ENCODE peak calls at places on chromosomes 13 and 19, in seven cellular contexts. D is kidney; T is effector memory CD4-positive, alpha-beta T cell; X is neuronal stem cell; Z is right lobe of liver; V is tibial artery; E is right cardiac atrium. F is an unnamed sample. For H3K4me1, the result is how much of the 10 kb centered on the place peaks cover.

GRCh38 chr19:47190167-47190727 is 40.8 kb downstream of the BBC3 start:
- DNase-seq in Z (peak), T (peak), V (peak), D (peak), X (no peak), E (peak), F (no peak)

GRCh38 chr13:85529216-85529590 is 270.0 kb downstream of the SLITRK6 start:
- DNase-seq in X (no peak), E (no peak), T (no peak), Z (no peak), D (no peak), V (no peak), F (no peak)

GRCh38 chr13:21318891-21319532 is 140.1 kb downstream of the ZDHHC20 start:
- DNase-seq in X (no peak), V (no peak), T (no peak), E (no peak), Z (no peak), D (no peak), F (no peak)

GRCh38 chr13:40190656-40191100 is 475.8 kb downstream of the FOXO1 start:
- DNase-seq in T (peak), Z (no peak), E (peak), X (peak), D (no peak), V (peak), F (peak)

GRCh38 chr19:22619371-22619770 is 14.8 kb upstream of the ZNF492 start:
- DNase-seq in X (no peak), Z (no peak), E (peak), T (no peak), D (no peak), V (no peak), F (no peak)

GRCh38 chr19:42271045-42271419 is 2.0 kb downstream of the CIC start:
- DNase-seq in E (no peak), V (no peak), D (no peak), X (no peak), Z (peak), T (no peak), F (no peak)

GRCh38 chr19:14432817-14433453 is at the start of gene PKN1:
- DNase-seq in V (no peak), D (peak), E (peak), Z (peak), X (peak), T (no peak), F (no peak)

GRCh38 chr13:68550330-68550729 is 1320.2 kb upstream of the PCDH9 start:
- DNase-seq in V (no peak), D (no peak), X (no peak), T (no peak), E (no peak), Z (no peak), F (no peak)

GRCh38 chr13:111483621-111483987 is 163.2 kb downstream of the TEX29 start:
- DNase-seq in X (no peak), D (peak), E (no peak), V (no peak), Z (no peak), T (no peak), F (no peak)

GRCh38 chr19:37928527-37929286 is 21.7 kb downstream of the SIPA1L3 start:
- DNase-seq in T (no peak), V (no peak), Z (peak), E (no peak), D (no peak), X (no peak), F (no peak)

GRCh38 chr13:64709079-64709478 is 2521.1 kb downstream of the PCDH9 start:
- DNase-seq in Z (no peak), E (no peak), T (no peak), V (peak), X (no peak), D (no peak), F (no peak)

GRCh38 chr13:80199585-80200292 is 141.2 kb downstream of the SPRY2 start:
- DNase-seq in E (no peak), V (no peak), D (no peak), T (no peak), Z (no peak), X (no peak), F (no peak)

GRCh38 chr19:19366691-19367396 is 38.6 kb upstream of the GATAD2A start:
- DNase-seq in T (peak), E (peak), Z (peak), V (peak), D (peak), X (peak), F (no peak)

GRCh38 chr19:952680-953500 is 27.1 kb downstream of the ARID3A start:
- DNase-seq in Z (no peak), T (no peak), V (no peak), X (no peak), E (no peak), D (peak), F (no peak)

GRCh38 chr19:23957660-23958281 is 43.1 kb downstream of the ZNF726 start:
- DNase-seq in T (no peak), E (no peak), X (no peak), V (no peak), Z (no peak), D (peak), F (no peak)

GRCh38 chr13:82569581-82569980 is 1312.7 kb downstream of the SLITRK1 start:
- DNase-seq in T (no peak), E (no peak), X (no peak), D (no peak), Z (no peak), V (no peak), F (no peak)

GRCh38 chr19:55913643-55914268 is 18.4 kb downstream of the NLRP13 start:
- DNase-seq in X (no peak), D (no peak), T (no peak), E (no peak), Z (no peak), V (no peak), F (no peak)

GRCh38 chr13:80945328-80945727 is 604.4 kb upstream of the SPRY2 start:
- DNase-seq in V (no peak), E (peak), D (no peak), T (no peak), X (peak), Z (no peak), F (no peak)

GRCh38 chr19:15900504-15900903 is 2.6 kb upstream of the CYP4F2 start:
- DNase-seq in D (no peak), V (no peak), Z (no peak), E (no peak), X (no peak), T (no peak), F (no peak)

GRCh38 chr13:32409561-32410440 is 18.1 kb downstream of the N4BP2L1 start:
- DNase-seq in E (peak), X (no peak), Z (peak), D (no peak), T (no peak), V (peak), F (no peak)

GRCh38 chr19:48634424-48635262 is 2.5 kb downstream of the DBP start:
- DNase-seq in E (peak), V (peak), T (peak), D (peak), Z (peak), X (peak), F (peak)

GRCh38 chr19:33226550-33227241 is 1.0 kb upstream of the SLC7A10 start:
- DNase-seq in X (no peak), E (no peak), T (no peak), Z (no peak), V (no peak), D (no peak), F (no peak)

GRCh38 chr19:32339988-32340874 is 5.2 kb upstream of the ZNF507 start:
- DNase-seq in X (no peak), Z (peak), V (peak), E (peak), D (peak), T (no peak), F (no peak)

GRCh38 chr19:12126707-12127106 is 13.4 kb downstream of the ZNF20 start:
- DNase-seq in D (no peak), X (no peak), T (no peak), E (no peak), V (no peak), Z (no peak), F (no peak)

GRCh38 chr19:51727349-51727880 is 3.6 kb upstream of the HAS1 start:
- DNase-seq in Z (no peak), E (no peak), X (no peak), D (no peak), T (no peak), V (no peak), F (no peak)

GRCh38 chr19:4542896-4543351 is 3.1 kb upstream of the LRG1 start:
- DNase-seq in D (no peak), V (no peak), E (no peak), X (no peak), T (no peak), Z (no peak), F (no peak)

GRCh38 chr19:38703509-38703908 is 40.8 kb downstream of the CAPN12 start:
- DNase-seq in Z (no peak), V (no peak), T (no peak), E (peak), X (no peak), D (no peak), F (no peak)

GRCh38 chr19:38729653-38730469 is 14.4 kb downstream of the CAPN12 start:
- DNase-seq in V (peak), E (peak), X (peak), Z (peak), D (peak), T (peak), F (no peak)

GRCh38 chr19:47813995-47814328 is 7.8 kb upstream of the CRX start:
- DNase-seq in V (no peak), E (no peak), Z (no peak), D (no peak), T (no peak), X (no peak), F (no peak)

GRCh38 chr13:35190241-35190640 is 248.2 kb downstream of the NBEA start:
- DNase-seq in Z (no peak), E (no peak), V (no peak), T (no peak), X (no peak), D (no peak), F (no peak)

GRCh38 chr13:102847272-102848234 is 1.7 kb downstream of the ERCC5 start:
- DNase-seq in Z (no peak), D (no peak), E (no peak), V (no peak), X (no peak), T (no peak), F (no peak)

GRCh38 chr13:87669379-87669978 is 1.7 kb upstream of the SLITRK5 start:
- DNase-seq in Z (no peak), T (no peak), X (no peak), E (no peak), D (no peak), V (no peak), F (no peak)

GRCh38 chr19:41206456-41206855 is 12.6 kb upstream of the AXL start:
- DNase-seq in T (no peak), X (no peak), D (no peak), V (no peak), E (no peak), Z (no peak), F (no peak)

GRCh38 chr19:3061214-3062161 is 807 bp downstream of the TLE5 start:
- DNase-seq in V (peak), T (peak), X (no peak), D (peak), Z (peak), E (peak), F (no peak)

GRCh38 chr19:49489601-49490167 is 2.3 kb downstream of the RPL13A start:
- DNase-seq in T (no peak), D (no peak), Z (no peak), E (no peak), V (no peak), X (no peak), F (no peak)

GRCh38 chr13:108278466-108278865 is 8.9 kb downstream of the TNFSF13B start:
- DNase-seq in V (no peak), X (no peak), Z (no peak), D (no peak), T (no peak), E (no peak), F (no peak)

GRCh38 chr13:56338421-56338820 is 802.3 kb upstream of the PRR20A start:
- DNase-seq in V (no peak), Z (no peak), E (no peak), T (no peak), D (no peak), X (no peak), F (no peak)

GRCh38 chr19:8456064-8456463 is 11.3 kb downstream of the HNRNPM start:
- DNase-seq in T (no peak), E (no peak), D (no peak), Z (no peak), X (no peak), V (no peak), F (no peak)

GRCh38 chr13:73273737-73274136 is 214.9 kb downstream of the KLF5 start:
- DNase-seq in E (no peak), T (no peak), Z (no peak), V (no peak), X (no peak), D (no peak), F (no peak)

GRCh38 chr13:50127726-50128291 is 112.6 kb downstream of the KCNRG start:
- DNase-seq in E (peak), Z (no peak), X (peak), D (peak), V (no peak), T (no peak), F (no peak)

GRCh38 chr13:50130686-50131051 is 115.4 kb downstream of the KCNRG start:
- DNase-seq in T (no peak), X (peak), E (peak), D (peak), Z (peak), V (peak), F (no peak)

GRCh38 chr13:50128406-50129048 is 113.3 kb downstream of the KCNRG start:
- DNase-seq in V (no peak), X (peak), E (peak), D (peak), Z (no peak), T (no peak), F (no peak)

GRCh38 chr13:50129923-50130685 is 114.9 kb downstream of the KCNRG start:
- DNase-seq in X (peak), E (peak), D (peak), Z (peak), V (peak), T (no peak), F (no peak)

DNA sequence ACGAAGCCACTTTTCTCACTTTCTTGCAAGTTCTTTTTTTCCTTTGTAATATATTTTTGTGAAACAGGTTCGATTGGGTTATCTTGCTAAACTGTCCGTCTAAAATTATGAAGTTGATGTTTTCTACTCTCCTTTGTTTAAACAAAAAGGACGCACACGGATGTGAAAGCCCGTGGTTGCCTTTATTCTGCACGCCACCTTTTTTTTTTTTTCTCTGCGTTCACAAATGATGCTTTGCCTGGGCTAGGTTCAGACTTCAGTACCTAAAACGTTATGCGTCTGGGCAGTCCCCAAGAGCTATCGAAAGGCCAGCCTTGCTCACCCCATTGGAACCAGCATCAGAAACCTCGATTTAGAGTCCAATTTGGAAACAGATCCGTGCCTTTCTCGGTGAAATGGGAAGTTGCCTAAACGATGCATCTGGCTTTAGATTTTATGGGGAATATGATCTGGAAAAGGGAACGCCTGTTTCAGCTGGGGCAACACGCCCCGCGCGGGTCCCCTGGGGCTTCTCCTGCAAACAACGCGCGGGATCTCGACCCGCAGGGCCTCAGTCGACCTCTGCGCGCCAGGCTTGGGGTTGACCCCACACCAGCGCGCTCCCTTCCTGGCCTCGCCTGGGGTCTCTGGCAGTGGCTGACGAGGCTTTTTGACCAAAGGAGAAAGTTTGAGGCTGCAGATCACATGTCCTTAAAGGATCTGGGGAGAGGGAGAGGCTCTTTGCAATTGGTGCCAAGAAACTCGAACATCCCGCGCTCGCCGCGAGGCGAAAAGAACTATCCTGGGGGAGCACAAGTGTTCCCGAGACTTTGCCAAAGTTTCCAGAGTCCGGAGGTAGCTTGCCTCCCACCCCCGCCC is 114.0 kb downstream of the KCNRG start:
- DNase-seq in X (peak), V (peak), E (peak), Z (no peak), T (no peak), D (peak), F (no peak)
- H3K4me1 ChIP-seq in X (under half), V (under half), E (under half), Z (under half), T (half or more), D (under half), F (half or more)

GRCh38 chr13:24214528-24214927 is 54.0 kb downstream of the SPATA13 start:
- DNase-seq in E (no peak), D (no peak), Z (no peak), X (no peak), T (no peak), V (no peak), F (no peak)

GRCh38 chr13:24212674-24213073 is 52.2 kb downstream of the SPATA13 start:
- DNase-seq in Z (peak), E (no peak), D (no peak), V (no peak), X (no peak), T (no peak), F (no peak)

GRCh38 chr13:24215007-24215633 is 54.6 kb downstream of the SPATA13 start:
- DNase-seq in E (no peak), D (no peak), V (no peak), Z (no peak), T (no peak), X (no peak), F (no peak)

GRCh38 chr13:24212254-24212653 is 51.7 kb downstream of the SPATA13 start:
- DNase-seq in T (no peak), X (no peak), E (no peak), V (no peak), D (no peak), Z (no peak), F (no peak)

DNA sequence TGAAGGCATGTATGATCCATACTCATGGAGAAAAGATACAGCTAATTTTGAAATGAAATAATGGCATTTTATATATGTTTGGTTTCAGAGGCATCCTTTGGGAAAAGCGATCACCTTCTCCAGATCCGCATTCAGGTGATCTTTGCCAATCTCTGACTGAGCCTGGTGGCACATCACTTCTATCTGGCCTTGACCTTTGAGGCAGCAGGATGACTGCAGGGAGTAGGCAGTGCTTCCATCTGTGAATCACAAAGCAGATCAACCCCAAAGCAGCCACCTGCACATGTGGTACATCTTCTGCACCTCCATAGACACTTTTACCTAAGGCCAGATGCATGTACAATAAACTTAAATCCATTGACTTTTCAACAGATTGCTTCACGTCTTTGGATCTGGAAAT is 53.4 kb downstream of the SPATA13 start:
- DNase-seq in D (no peak), Z (no peak), V (no peak), E (no peak), X (no peak), T (no peak), F (no peak)
- H3K4me1 ChIP-seq in D (under half), Z (half or more), V (under half), E (under half), X (under half), T (under half), F (under half)

GRCh38 chr13:45529758-45530157 is 65.0 kb downstream of the COG3 start:
- DNase-seq in E (no peak), T (no peak), X (no peak), V (no peak), Z (no peak), D (no peak), F (no peak)
- H3K4me1 ChIP-seq in E (under half), T (under half), X (under half), V (under half), Z (under half), D (under half), F (under half)

GRCh38 chr19:11088508-11089253 is 582 bp upstream of the LDLR start:
- DNase-seq in X (no peak), E (peak), D (no peak), Z (peak), V (peak), T (no peak), F (no peak)

GRCh38 chr19:11092181-11092538 is 2.9 kb downstream of the LDLR start:
- DNase-seq in V (no peak), Z (no peak), D (no peak), E (no peak), X (no peak), T (peak), F (no peak)

GRCh38 chr19:11089254-11090013 is at the start of gene LDLR:
- DNase-seq in T (peak), E (peak), D (peak), V (peak), X (peak), Z (peak), F (no peak)

GRCh38 chr19:11091343-11092153 is 2.3 kb downstream of the LDLR start:
- DNase-seq in X (no peak), E (peak), T (peak), Z (no peak), V (peak), D (no peak), F (no peak)

DNA sequence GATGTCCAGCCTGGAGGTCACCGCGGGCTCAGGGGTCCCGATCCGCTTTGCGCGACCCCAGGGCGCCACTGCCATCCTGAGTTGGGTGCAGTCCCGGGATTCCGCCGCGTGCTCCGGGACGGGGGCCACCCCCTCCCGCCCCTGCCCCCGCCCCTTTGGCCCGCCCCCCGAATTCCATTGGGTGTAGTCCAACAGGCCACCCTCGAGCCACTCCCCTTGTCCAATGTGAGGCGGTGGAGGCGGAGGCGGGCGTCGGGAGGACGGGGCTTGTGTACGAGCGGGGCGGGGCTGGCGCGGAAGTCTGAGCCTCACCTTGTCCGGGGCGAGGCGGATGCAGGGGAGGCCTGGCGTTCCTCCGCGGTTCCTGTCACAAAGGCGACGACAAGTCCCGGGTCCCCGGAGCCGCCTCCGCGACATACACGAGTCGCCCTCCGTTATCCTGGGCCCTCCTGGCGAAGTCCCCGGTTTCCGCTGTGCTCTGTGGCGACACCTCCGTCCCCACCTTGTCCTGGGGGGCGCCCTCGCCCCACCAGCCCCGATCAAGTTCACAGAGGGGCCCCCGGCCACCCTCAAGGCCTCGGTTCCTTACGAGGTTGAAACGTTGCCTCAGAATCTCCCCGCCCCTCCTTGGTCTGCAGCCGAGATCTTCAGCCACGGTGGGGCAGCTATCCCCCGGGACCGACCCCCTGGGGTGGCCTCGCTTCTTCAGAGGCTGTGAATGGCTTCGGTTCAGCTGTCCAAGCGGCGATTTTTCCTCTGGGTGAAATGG is 1.2 kb downstream of the LDLR start:
- DNase-seq in V (peak), T (peak), D (peak), Z (peak), E (peak), X (peak), F (peak)
- H3K4me1 ChIP-seq in V (under half), T (under half), D (under half), Z (half or more), E (under half), X (under half), F (under half)

F was measured in esophagus squamous epithelium.